ENCODE peak calls at places on chromosomes 12 and 14, in seven cellular contexts. K, J, G, P, M, I and W are unnamed samples.

GRCh38 chr12:34606749-34607519 is 584.6 kb downstream of the ALG10 start:
- DNase-seq in G (peak; percentile 3), M (peak; percentile 14), J (no peak), I (no peak), P (no peak), K (no peak), W (no peak)

GRCh38 chr12:93563807-93564538 is 8.5 kb upstream of the SOCS2 start:
- DNase-seq in J (no peak), G (no peak), M (no peak), I (no peak), P (peak; percentile 15), K (no peak), W (peak; percentile 29)

GRCh38 chr12:27999970-28000369 is 27.4 kb upstream of the PTHLH start:
- DNase-seq in I (no peak), P (no peak), G (no peak), M (no peak), J (no peak), K (no peak), W (peak; percentile 35)

GRCh38 chr14:104353221-104353920 is 215.0 kb downstream of the KIF26A start:
- DNase-seq in M (peak; percentile 12), K (peak; percentile 13), J (peak; percentile 66), G (peak; percentile 5), I (no peak), P (peak; percentile 4), W (no peak)

GRCh38 chr12:55734595-55734994 is 5.8 kb upstream of the CD63 start:
- DNase-seq in K (no peak), P (no peak), G (no peak), J (no peak), I (no peak), M (no peak), W (no peak)

GRCh38 chr12:26028953-26029740 is 70.7 kb downstream of the RASSF8 start:
- DNase-seq in K (no peak), J (no peak), G (peak; percentile 37), M (no peak), I (peak; percentile 6), P (peak; percentile 50), W (peak; percentile 85)

GRCh38 chr12:102300824-102301461 is 103.3 kb upstream of the PMCH start:
- DNase-seq in M (no peak), I (no peak), J (no peak), P (peak; percentile 21), G (no peak), K (no peak), W (peak; percentile 50)

GRCh38 chr14:100405752-100406455 is 82.8 kb downstream of the SLC25A47 start:
- DNase-seq in I (no peak), K (no peak), P (no peak), M (no peak), J (peak; percentile 33), G (no peak), W (no peak)

GRCh38 chr12:116066381-116067230 is 210.9 kb downstream of the MED13L start:
- DNase-seq in J (no peak), M (no peak), K (peak; percentile 51), G (no peak), I (peak; percentile 50), P (peak; percentile 74), W (peak; percentile 53)

GRCh38 chr14:74290415-74290814 is 12.3 kb downstream of the ABCD4 start:
- DNase-seq in M (no peak), P (no peak), I (no peak), G (no peak), J (no peak), K (no peak), W (peak; percentile 16)

GRCh38 chr14:81516941-81517797 is 16.5 kb downstream of the SEL1L start:
- DNase-seq in I (no peak), J (no peak), K (no peak), P (no peak), M (no peak), G (peak; percentile 60), W (peak; percentile 59)

GRCh38 chr12:6097384-6097783 is 27.1 kb downstream of the VWF start:
- DNase-seq in M (no peak), P (no peak), K (no peak), G (no peak), I (no peak), J (no peak), W (peak; percentile 47)

GRCh38 chr12:97151481-97151880 is 244.4 kb downstream of the NEDD1 start:
- DNase-seq in J (no peak), I (no peak), P (no peak), G (no peak), M (no peak), K (no peak), W (no peak)

GRCh38 chr12:5963515-5963914 is 18.5 kb upstream of the ANO2 start:
- DNase-seq in J (no peak), M (no peak), G (no peak), K (no peak), P (no peak), I (no peak), W (no peak)

GRCh38 chr14:32202941-32203882 is at the start of gene RNU6-8:
- DNase-seq in I (peak; percentile 93), J (peak; percentile 92), M (peak; percentile 91), G (peak; percentile 89), P (peak; percentile 86), K (peak; percentile 80), W (peak; percentile 82)

GRCh38 chr12:107287436-107288413 is 194.4 kb upstream of the CRY1 start:
- DNase-seq in P (peak; percentile 56), K (no peak), I (no peak), G (no peak), M (no peak), J (no peak), W (no peak)

GRCh38 chr14:68094158-68094557 is 274.6 kb downstream of the RAD51B start:
- DNase-seq in I (no peak), M (no peak), P (no peak), K (no peak), G (no peak), J (no peak), W (no peak)

GRCh38 chr12:53232641-53233538 is 881 bp upstream of the RARG start:
- DNase-seq in P (no peak), J (no peak), M (peak; percentile 80), K (no peak), I (no peak), G (no peak), W (peak; percentile 44)